ENCODE peak calls at places on chromosomes 1 and 21, in ten cellular contexts. L is left ventricle myocardium inferior, F is body of pancreas, K is psoas muscle, O is AG04450, C is cardiac muscle cell, M is B cell, W is AG09309, N is lower lobe of right lung, Q is HFF-Myc. U is an unnamed sample.
A peak's percentile ranks its signal among the peaks of the same experiment; 100 is the strongest.

GRCh38 chr1:160371346-160371631 is 4.4 kb downstream of the NHLH1 start:
- DNase-seq in L (no peak), F (no peak), K (no peak), O (no peak), C (no peak), M (no peak), W (no peak), N (no peak), Q (no peak), U (no peak)

GRCh38 chr21:32182449-32182848 is 96.4 kb downstream of the MIS18A start:
- DNase-seq in L (no peak), F (no peak), K (no peak), O (no peak), C (no peak), M (no peak), W (no peak), N (no peak), Q (no peak), U (no peak)

GRCh38 chr1:74811421-74812179 is 78.6 kb downstream of the TYW3 start:
- DNase-seq in L (no peak), F (no peak), K (no peak), O (no peak), C (no peak), M (no peak), W (no peak), N (no peak), Q (no peak), U (no peak)

GRCh38 chr1:29649375-29650040 is 413.2 kb downstream of the PTPRU start:
- DNase-seq in L (no peak), F (no peak), K (no peak), O (no peak), C (no peak), M (no peak), W (no peak), N (no peak), Q (peak; percentile 14), U (no peak)

GRCh38 chr1:184507604-184508289 is 120.9 kb downstream of the C1orf21 start:
- DNase-seq in L (no peak), F (no peak), K (no peak), O (no peak), C (peak; percentile 29), M (no peak), W (no peak), N (no peak), Q (no peak), U (no peak)

GRCh38 chr21:44304846-44305245 is 5.0 kb downstream of the PFKL start:
- DNase-seq in L (no peak), F (peak; percentile 49), K (no peak), O (no peak), C (peak; percentile 56), M (peak; percentile 81), W (no peak), N (no peak), Q (no peak), U (peak; percentile 50)

GRCh38 chr1:16716691-16717173 is 23.6 kb upstream of the RNU1-4 start:
- DNase-seq in L (no peak), F (peak; percentile 9), K (peak; percentile 43), O (no peak), C (no peak), M (peak; percentile 23), W (no peak), N (no peak), Q (no peak), U (no peak)

GRCh38 chr1:9292361-9293240 is at the start of gene SPSB1:
- DNase-seq in L (peak; percentile 67), F (peak; percentile 79), K (peak; percentile 86), O (no peak), C (peak; percentile 88), M (peak; percentile 85), W (no peak), N (peak; percentile 80), Q (no peak), U (peak; percentile 32)

GRCh38 chr1:246117066-246117791 is 389.9 kb downstream of the SMYD3 start:
- DNase-seq in L (no peak), F (peak; percentile 78), K (no peak), O (peak; percentile 32), C (peak; percentile 71), M (peak; percentile 50), W (no peak), N (no peak), Q (peak; percentile 31), U (no peak)

DNA sequence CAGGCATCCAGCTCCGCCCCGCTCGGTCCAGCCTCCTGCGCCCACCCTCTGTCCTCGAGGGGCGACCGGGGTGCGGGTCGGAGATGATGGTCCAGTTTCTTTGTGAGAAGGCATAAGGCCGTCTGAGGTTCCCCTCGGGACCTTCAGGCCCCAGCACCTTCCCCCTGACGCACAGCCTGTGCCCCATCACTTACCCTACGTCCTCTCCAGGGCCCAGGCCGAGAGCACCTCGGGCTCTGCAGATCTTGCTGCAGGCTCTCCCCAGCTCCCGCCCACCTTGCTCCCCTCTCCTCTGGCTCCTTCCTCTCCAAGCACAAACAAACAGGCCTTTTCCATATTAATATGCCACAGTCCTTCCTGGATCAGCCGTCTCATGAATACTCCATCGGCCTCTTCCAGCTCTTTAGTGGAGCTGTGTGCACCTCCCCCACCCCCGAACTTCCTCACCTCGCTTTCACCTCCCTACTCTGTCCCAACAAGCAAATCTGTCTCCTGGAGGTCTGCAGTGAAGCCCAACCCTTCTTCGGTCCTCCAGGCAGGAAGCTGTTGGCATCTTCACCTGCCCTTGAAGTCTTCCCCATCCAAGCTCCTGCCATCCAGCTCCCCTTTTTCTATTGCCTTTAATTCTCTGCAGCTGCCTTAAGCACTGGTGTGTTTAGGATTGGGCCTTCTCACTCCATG is 448 bp upstream of the COL9A2 start:
- DNase-seq in L (no peak), F (no peak), K (no peak), O (no peak), C (no peak), M (peak; percentile 45), W (no peak), N (no peak), Q (no peak), U (no peak)
- TF ChIP-seq CTCF in L (no peak), F (no peak), K (no peak), O (no peak), C (no peak), M (no peak), W (no peak), N (no peak), Q (no peak), U (no peak)

DNA sequence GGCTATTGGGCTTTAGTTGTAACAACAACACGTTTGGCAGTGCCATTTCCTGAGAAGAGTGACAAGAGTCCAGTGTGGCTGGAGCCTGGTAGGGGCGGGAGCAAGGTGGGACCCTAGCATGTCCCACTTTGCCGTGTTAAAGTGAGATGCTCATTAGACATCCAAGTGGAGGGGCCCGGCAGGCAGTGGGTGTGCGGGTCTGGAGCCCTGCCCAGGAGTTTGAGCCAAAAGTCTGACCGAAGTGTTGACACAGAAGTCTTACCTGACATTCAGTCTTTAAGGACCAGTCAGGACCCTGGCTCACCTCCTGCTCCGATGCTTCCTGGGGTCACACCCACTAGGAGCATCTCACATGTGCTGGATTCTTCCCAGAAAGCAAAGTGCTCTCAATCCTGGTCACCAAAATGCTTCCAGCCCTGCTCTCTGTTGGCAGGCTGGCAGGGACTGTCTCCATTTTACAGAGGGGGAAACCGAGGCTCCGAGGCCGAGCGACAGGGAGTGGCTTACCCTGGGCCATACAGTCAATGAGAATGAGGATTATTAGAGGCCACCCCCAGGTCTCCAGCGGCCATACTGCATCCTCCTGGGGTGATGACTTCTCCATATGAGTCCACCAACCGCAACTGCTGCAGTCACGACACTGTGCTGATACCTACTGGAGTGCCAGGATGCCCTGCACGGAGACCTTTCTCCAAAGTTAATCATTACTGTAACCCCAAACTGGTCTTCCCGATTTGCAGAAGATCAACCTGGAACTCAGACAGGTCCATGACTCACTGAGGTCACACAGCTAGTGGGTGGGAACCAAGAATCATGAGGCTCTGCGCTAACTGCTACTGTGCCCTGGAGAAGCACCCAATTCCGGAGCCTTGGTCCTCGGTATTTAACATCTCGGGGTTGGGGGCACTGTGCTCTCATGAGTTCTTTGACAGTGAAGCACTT is 112.7 kb downstream of the PRDM2 start:
- DNase-seq in L (no peak), F (peak; percentile 50), K (no peak), O (no peak), C (no peak), M (no peak), W (no peak), N (no peak), Q (no peak), U (no peak)
- TF ChIP-seq CTCF in L (no peak), F (no peak), K (no peak), O (no peak), C (no peak), M (no peak), W (no peak), N (no peak), Q (no peak), U (no peak)

DNA sequence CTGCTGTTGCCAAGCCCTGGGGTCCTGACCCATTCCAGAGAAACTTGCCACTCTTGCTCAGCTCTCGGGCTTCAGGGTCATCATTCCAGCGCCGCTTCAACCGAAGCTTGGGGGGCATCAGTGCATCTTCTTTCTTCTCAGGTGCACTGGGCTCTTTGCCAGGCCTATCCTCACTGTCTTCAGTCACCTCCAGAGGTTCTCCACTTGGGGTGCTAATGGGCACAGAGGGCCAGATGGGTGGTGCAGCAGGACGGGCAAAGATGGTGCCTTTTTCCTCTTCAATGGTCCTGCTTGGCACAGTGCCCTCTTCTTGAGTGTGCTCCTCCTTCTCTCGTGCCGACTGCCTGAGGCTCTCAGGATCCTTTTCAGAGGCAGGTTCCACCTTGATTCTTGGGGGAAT is 13.3 kb downstream of the ETV3 start:
- DNase-seq in L (no peak), F (no peak), K (no peak), O (no peak), C (no peak), M (no peak), W (no peak), N (no peak), Q (no peak), U (no peak)
- TF ChIP-seq CTCF in L (no peak), F (no peak), K (no peak), O (no peak), C (no peak), M (no peak), W (no peak), N (no peak), Q (no peak), U (no peak)

GRCh38 chr1:228786361-228787129 is 51.3 kb downstream of the RHOU start:
- DNase-seq in L (no peak), F (no peak), K (no peak), O (no peak), C (no peak), M (no peak), W (no peak), N (no peak), Q (no peak), U (no peak)
- TF ChIP-seq CTCF in L (no peak), F (no peak), K (no peak), O (no peak), C (no peak), M (no peak), W (no peak), N (no peak), Q (no peak), U (no peak)

GRCh38 chr1:107142370-107142668 is 1.5 kb downstream of the NTNG1 start:
- DNase-seq in L (no peak), F (no peak), K (no peak), O (no peak), C (no peak), M (no peak), W (no peak), N (no peak), Q (no peak), U (no peak)
- TF ChIP-seq CTCF in L (peak; percentile 21), F (no peak), K (no peak), O (no peak), C (no peak), M (peak; percentile 58), W (no peak), N (no peak), Q (no peak), U (no peak)